ENCODE peak calls at places on chromosome 2, in four cellular contexts. R is PC-3, K is tibial nerve, A is gastrocnemius medialis. J is an unnamed sample.

GRCh38 chr2:200411831-200412230 is 98.0 kb downstream of the KCTD18 start:
- DNase-seq in R (no peak), K (no peak), A (no peak), J (no peak)

GRCh38 chr2:142495141-142495540 is 364.3 kb upstream of the LRP1B start:
- DNase-seq in R (no peak), K (no peak), A (no peak), J (no peak)

GRCh38 chr2:170530284-170530745 is 184.8 kb upstream of the SP5 start:
- DNase-seq in R (peak; percentile 74), K (peak; percentile 81), A (peak; percentile 83), J (no peak)

GRCh38 chr2:199977984-199978415 is 22.6 kb downstream of the MAIP1 start:
- DNase-seq in R (peak; percentile 93), K (no peak), A (no peak), J (no peak)

GRCh38 chr2:62765619-62766376 is 60.3 kb downstream of the EHBP1 start:
- DNase-seq in R (peak; percentile 43), K (no peak), A (no peak), J (no peak)

GRCh38 chr2:119753930-119754321 is 5.8 kb upstream of the PTPN4 start:
- DNase-seq in R (no peak), K (no peak), A (no peak), J (no peak)

GRCh38 chr2:218311908-218312756 is 19.8 kb upstream of the TMBIM1 start:
- DNase-seq in R (peak; percentile 33), K (no peak), A (no peak), J (no peak)

GRCh38 chr2:121519732-121520640 is 10.7 kb upstream of the RNU4ATAC start:
- DNase-seq in R (no peak), K (peak; percentile 30), A (peak; percentile 51), J (no peak)

GRCh38 chr2:127226520-127227263 is 6.6 kb upstream of the CYP27C1 start:
- DNase-seq in R (peak; percentile 99), K (no peak), A (no peak), J (no peak)

GRCh38 chr2:74953796-74954499 is 4.5 kb upstream of the POLE4 start:
- DNase-seq in R (no peak), K (no peak), A (no peak), J (no peak)

GRCh38 chr2:70362661-70363060 is 60.8 kb upstream of the FAM136A start:
- DNase-seq in R (peak; percentile 94), K (no peak), A (no peak), J (no peak)

GRCh38 chr2:26576565-26577441 is 64.4 kb downstream of the CIB4 start:
- DNase-seq in R (peak; percentile 29), K (no peak), A (no peak), J (no peak)

GRCh38 chr2:36941867-36942266 is 24.5 kb downstream of the STRN start:
- DNase-seq in R (no peak), K (no peak), A (no peak), J (no peak)

GRCh38 chr2:228549390-228550007 is 368.0 kb upstream of the SPHKAP start:
- DNase-seq in R (no peak), K (no peak), A (no peak), J (no peak)

GRCh38 chr2:150465703-150466569 is 21.5 kb downstream of the RND3 start:
- DNase-seq in R (peak; percentile 14), K (no peak), A (no peak), J (no peak)

GRCh38 chr2:133400411-133400810 is 167.9 kb downstream of the NCKAP5 start:
- DNase-seq in R (no peak), K (no peak), A (no peak), J (no peak)

GRCh38 chr2:179106342-179107178 is 56.6 kb upstream of the CCDC141 start:
- DNase-seq in R (peak; percentile 99), K (no peak), A (peak; percentile 35), J (no peak)

GRCh38 chr2:143607446-143608110 is 478.4 kb downstream of the ARHGAP15 start:
- DNase-seq in R (no peak), K (no peak), A (no peak), J (no peak)

GRCh38 chr2:40093036-40093673 is 314.1 kb upstream of the THUMPD2 start:
- DNase-seq in R (no peak), K (no peak), A (no peak), J (no peak)

DNA sequence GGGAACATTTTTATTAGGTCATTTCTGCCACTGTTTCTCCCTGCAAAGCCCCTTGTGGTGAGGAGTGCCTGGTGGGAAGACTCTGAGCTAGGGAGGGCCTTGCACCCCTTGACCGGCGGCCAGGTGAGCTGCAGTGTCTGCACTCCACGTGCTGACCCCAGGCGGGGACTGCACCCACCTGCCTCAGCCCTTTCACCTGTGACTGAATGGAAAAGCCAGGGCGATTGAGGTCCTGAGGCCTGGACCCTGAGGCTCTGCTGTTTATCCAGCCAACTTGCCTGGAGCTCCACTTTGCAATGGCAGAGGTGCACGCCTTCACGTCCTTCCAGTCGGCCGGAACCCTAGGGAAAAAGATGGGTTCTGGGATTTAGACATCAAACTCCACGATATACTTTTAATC is 53.1 kb downstream of the TMEM18 start:
- DNase-seq in R (no peak), K (no peak), A (no peak), J (no peak)
- TF ChIP-seq CTCF in R (no peak), K (no peak), A (no peak), J (no peak)

GRCh38 chr2:50476174-50476573 is 555.8 kb downstream of the NRXN1 start:
- DNase-seq in R (no peak), K (no peak), A (no peak), J (no peak)
- TF ChIP-seq CTCF in R (peak; percentile 28), K (no peak), A (no peak), J (no peak)

DNA sequence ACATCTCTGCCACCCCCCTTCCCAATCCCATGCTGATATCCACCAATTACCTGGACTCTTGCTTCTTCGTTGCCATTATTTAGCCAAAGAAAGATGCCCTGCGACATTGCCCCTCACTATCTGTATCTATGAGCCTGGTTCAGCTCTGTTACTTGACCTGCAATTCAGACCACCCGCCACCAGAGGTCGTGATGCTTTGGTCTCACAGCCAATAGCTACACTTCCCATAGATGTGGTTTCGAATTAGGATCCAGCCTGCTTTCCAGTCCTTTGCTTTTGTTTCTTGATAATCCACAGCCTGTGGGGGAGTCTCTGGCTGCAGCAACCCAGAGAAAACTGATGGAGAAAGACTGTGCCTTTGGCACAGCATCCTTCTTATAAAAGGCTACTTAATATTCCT is 239.4 kb downstream of the KLHL29 start:
- DNase-seq in R (peak; percentile 67), K (no peak), A (no peak), J (no peak)
- TF ChIP-seq CTCF in R (peak; percentile 87), K (no peak), A (peak; percentile 52), J (no peak)

DNA sequence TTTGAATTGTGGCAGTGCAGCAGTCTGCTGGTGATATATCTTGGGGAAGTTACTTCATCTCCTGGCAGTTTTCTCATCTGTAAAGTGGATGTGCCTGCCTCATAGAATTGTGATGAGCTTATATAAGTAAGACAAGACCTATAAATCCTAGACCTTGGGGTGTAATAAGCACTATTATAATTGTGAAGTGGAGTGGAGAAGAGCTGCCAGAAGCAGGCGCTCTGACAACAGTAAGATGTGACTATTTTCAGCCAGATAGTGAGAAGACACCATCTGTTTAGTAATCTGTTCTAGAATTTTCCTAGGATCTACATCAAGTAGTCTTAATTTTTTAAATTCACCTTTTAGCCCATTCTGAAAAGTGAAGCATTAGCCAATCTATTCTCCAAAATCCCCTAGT is 85.6 kb upstream of the TSPYL6 start:
- DNase-seq in R (no peak), K (no peak), A (no peak), J (no peak)
- TF ChIP-seq CTCF in R (peak; percentile 36), K (no peak), A (no peak), J (no peak)

DNA sequence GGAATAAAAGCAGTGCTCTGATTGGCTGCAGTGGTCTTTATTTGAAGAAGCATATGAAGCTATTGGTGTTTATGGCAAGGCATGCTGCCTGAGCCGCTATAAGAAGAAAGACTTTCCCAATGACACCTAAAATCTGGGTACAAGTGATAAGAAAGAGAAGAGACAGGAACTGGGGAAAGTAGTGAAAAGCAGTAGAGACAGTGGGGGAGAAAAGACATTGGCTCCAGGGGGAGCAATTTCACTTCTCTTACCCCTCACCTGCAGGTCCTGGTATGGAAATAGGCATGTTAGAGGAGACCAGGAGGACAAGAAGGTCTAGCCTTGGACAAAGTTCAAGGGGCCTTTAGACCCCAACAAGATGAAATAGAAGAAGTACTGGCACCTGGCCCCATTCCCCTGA is 47.1 kb downstream of the PLCL1 start:
- DNase-seq in R (no peak), K (no peak), A (no peak), J (no peak)
- TF ChIP-seq CTCF in R (no peak), K (no peak), A (no peak), J (no peak)

GRCh38 chr2:135585586-135585985 is 54.3 kb downstream of the R3HDM1 start:
- DNase-seq in R (peak; percentile 22), K (no peak), A (no peak), J (no peak)
- TF ChIP-seq CTCF in R (peak; percentile 45), K (no peak), A (no peak), J (no peak)

DNA sequence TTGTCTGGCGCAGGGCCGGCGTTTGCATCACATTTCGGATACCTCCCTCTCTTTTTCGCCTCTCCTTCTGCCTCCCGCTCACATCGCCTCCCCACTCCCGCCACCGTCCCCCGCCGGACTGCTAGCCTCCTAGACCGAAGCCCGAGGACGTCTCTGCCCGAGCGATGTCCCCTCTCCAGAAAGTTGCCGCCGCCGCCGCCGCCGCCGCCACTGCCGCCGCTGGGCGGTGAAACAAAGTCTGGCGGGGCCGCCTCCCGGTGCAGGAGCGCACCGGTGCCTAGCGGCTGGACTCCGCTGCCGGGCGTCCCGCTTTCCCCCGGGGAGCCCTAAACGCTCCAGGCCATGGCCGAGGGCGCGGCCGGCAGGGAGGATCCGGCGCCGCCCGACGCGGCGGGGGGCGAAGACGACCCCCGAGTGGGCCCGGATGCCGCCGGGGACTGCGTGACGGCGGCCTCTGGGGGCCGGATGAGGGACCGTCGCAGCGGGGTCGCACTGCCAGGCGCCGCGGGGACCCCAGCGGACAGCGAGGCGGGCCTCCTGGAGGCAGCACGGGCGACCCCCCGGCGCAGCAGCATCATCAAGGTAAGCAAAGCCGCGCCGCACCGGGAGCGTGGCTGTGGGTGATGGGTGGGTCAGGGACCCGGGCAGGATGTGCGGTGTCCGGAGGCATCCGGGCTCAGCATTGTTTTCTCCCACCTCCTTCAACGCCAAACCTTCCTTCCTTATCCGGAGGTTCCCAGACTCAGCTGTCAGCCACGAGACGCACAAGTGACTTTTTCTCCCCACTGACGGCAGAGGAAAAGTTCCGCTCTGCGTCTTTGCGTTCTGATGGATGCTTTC is 585 bp downstream of the PLCL1 start:
- DNase-seq in R (no peak), K (no peak), A (peak; percentile 24), J (no peak)
- TF ChIP-seq CTCF in R (no peak), K (no peak), A (no peak), J (peak; percentile 2)

GRCh38 chr2:3656762-3657691 is 973 bp upstream of the ALLC start:
- DNase-seq in R (no peak), K (no peak), A (no peak), J (no peak)
- TF ChIP-seq CTCF in R (no peak), K (no peak), A (no peak), J (no peak)

J was measured in natural killer cell.